ENCODE peak calls at places on chromosomes 2 and 18, in eight cellular contexts. One of them, this sample, is unnamed.

GRCh38 chr2:68878753-68879152 is 7.6 kb upstream of the BMP10 start:
- DNase-seq in HFFc6: no peak
- DNase-seq in NCI-H510A treated with DMSO at 0.1 percent for 48 hours: no peak
- DNase-seq in effector memory CD4-positive, alpha-beta T cell: no peak
- DNase-seq in GM03348: no peak
- DNase-seq in fibroblast of the conjunctiva: no peak
- DNase-seq in left lobe of liver: no peak
- DNase-seq in foreskin fibroblast: peak; percentile 6
- DNase-seq in this sample: peak; percentile 12

GRCh38 chr2:128442891-128443302 is 124.2 kb upstream of the HS6ST1 start:
- DNase-seq in fibroblast of the conjunctiva: no peak
- DNase-seq in GM03348: no peak
- DNase-seq in left lobe of liver: peak; percentile 46
- DNase-seq in effector memory CD4-positive, alpha-beta T cell: no peak
- DNase-seq in foreskin fibroblast: no peak
- DNase-seq in NCI-H510A treated with DMSO at 0.1 percent for 48 hours: no peak
- DNase-seq in HFFc6: no peak
- DNase-seq in this sample: no peak

GRCh38 chr2:181962142-181962541 is 23.5 kb upstream of the PPP1R1C start:
- DNase-seq in NCI-H510A treated with DMSO at 0.1 percent for 48 hours: no peak
- DNase-seq in foreskin fibroblast: no peak
- DNase-seq in fibroblast of the conjunctiva: no peak
- DNase-seq in HFFc6: no peak
- DNase-seq in effector memory CD4-positive, alpha-beta T cell: no peak
- DNase-seq in GM03348: no peak
- DNase-seq in left lobe of liver: no peak
- DNase-seq in this sample: no peak

GRCh38 chr2:126792993-126793392 is 105.7 kb upstream of the TEX51 start:
- DNase-seq in left lobe of liver: peak; percentile 15
- DNase-seq in effector memory CD4-positive, alpha-beta T cell: no peak
- DNase-seq in foreskin fibroblast: no peak
- DNase-seq in GM03348: no peak
- DNase-seq in NCI-H510A treated with DMSO at 0.1 percent for 48 hours: no peak
- DNase-seq in fibroblast of the conjunctiva: no peak
- DNase-seq in HFFc6: no peak
- DNase-seq in this sample: no peak

GRCh38 chr2:23478087-23478932 is 93.3 kb downstream of the KLHL29 start:
- DNase-seq in fibroblast of the conjunctiva: no peak
- DNase-seq in NCI-H510A treated with DMSO at 0.1 percent for 48 hours: peak; percentile 41
- DNase-seq in effector memory CD4-positive, alpha-beta T cell: no peak
- DNase-seq in GM03348: no peak
- DNase-seq in HFFc6: no peak
- DNase-seq in left lobe of liver: no peak
- DNase-seq in foreskin fibroblast: no peak
- DNase-seq in this sample: no peak

GRCh38 chr2:212811036-212811805 is 272.6 kb upstream of the ERBB4 start:
- DNase-seq in effector memory CD4-positive, alpha-beta T cell: no peak
- DNase-seq in NCI-H510A treated with DMSO at 0.1 percent for 48 hours: peak; percentile 11
- DNase-seq in left lobe of liver: no peak
- DNase-seq in foreskin fibroblast: no peak
- DNase-seq in HFFc6: peak; percentile 68
- DNase-seq in fibroblast of the conjunctiva: no peak
- DNase-seq in GM03348: peak; percentile 11
- DNase-seq in this sample: peak; percentile 14

GRCh38 chr2:179129574-179130238 is 79.8 kb upstream of the CCDC141 start:
- DNase-seq in fibroblast of the conjunctiva: peak; percentile 8
- DNase-seq in GM03348: peak; percentile 36
- DNase-seq in left lobe of liver: no peak
- DNase-seq in effector memory CD4-positive, alpha-beta T cell: no peak
- DNase-seq in HFFc6: peak; percentile 18
- DNase-seq in NCI-H510A treated with DMSO at 0.1 percent for 48 hours: no peak
- DNase-seq in foreskin fibroblast: peak; percentile 43
- DNase-seq in this sample: no peak

GRCh38 chr2:149451417-149452165 is 121.2 kb downstream of the LYPD6 start:
- DNase-seq in foreskin fibroblast: no peak
- DNase-seq in GM03348: no peak
- DNase-seq in NCI-H510A treated with DMSO at 0.1 percent for 48 hours: no peak
- DNase-seq in HFFc6: no peak
- DNase-seq in left lobe of liver: no peak
- DNase-seq in effector memory CD4-positive, alpha-beta T cell: no peak
- DNase-seq in fibroblast of the conjunctiva: no peak
- DNase-seq in this sample: no peak

GRCh38 chr2:176494949-176495353 is 225.7 kb downstream of the MTX2 start:
- DNase-seq in effector memory CD4-positive, alpha-beta T cell: no peak
- DNase-seq in GM03348: peak; percentile 11
- DNase-seq in NCI-H510A treated with DMSO at 0.1 percent for 48 hours: no peak
- DNase-seq in left lobe of liver: no peak
- DNase-seq in foreskin fibroblast: peak; percentile 9
- DNase-seq in fibroblast of the conjunctiva: no peak
- DNase-seq in HFFc6: no peak
- DNase-seq in this sample: no peak

GRCh38 chr2:60719331-60719730 is 36.7 kb upstream of the PAPOLG start:
- DNase-seq in foreskin fibroblast: no peak
- DNase-seq in GM03348: no peak
- DNase-seq in left lobe of liver: no peak
- DNase-seq in effector memory CD4-positive, alpha-beta T cell: no peak
- DNase-seq in NCI-H510A treated with DMSO at 0.1 percent for 48 hours: no peak
- DNase-seq in fibroblast of the conjunctiva: no peak
- DNase-seq in HFFc6: no peak
- DNase-seq in this sample: no peak

GRCh38 chr18:7946724-7947377 is 379.7 kb downstream of the PTPRM start:
- DNase-seq in foreskin fibroblast: peak; percentile 90
- DNase-seq in HFFc6: peak; percentile 78
- DNase-seq in left lobe of liver: no peak
- DNase-seq in effector memory CD4-positive, alpha-beta T cell: no peak
- DNase-seq in GM03348: peak; percentile 67
- DNase-seq in NCI-H510A treated with DMSO at 0.1 percent for 48 hours: peak; percentile 52
- DNase-seq in fibroblast of the conjunctiva: peak; percentile 77
- DNase-seq in this sample: peak; percentile 88

GRCh38 chr2:199329024-199329423 is 128.7 kb downstream of the SATB2 start:
- DNase-seq in NCI-H510A treated with DMSO at 0.1 percent for 48 hours: no peak
- DNase-seq in effector memory CD4-positive, alpha-beta T cell: no peak
- DNase-seq in left lobe of liver: no peak
- DNase-seq in foreskin fibroblast: no peak
- DNase-seq in HFFc6: no peak
- DNase-seq in GM03348: no peak
- DNase-seq in fibroblast of the conjunctiva: no peak
- DNase-seq in this sample: no peak

GRCh38 chr18:58565021-58565420 is 63.9 kb downstream of the ALPK2 start:
- DNase-seq in foreskin fibroblast: no peak
- DNase-seq in NCI-H510A treated with DMSO at 0.1 percent for 48 hours: no peak
- DNase-seq in fibroblast of the conjunctiva: no peak
- DNase-seq in HFFc6: no peak
- DNase-seq in effector memory CD4-positive, alpha-beta T cell: no peak
- DNase-seq in GM03348: no peak
- DNase-seq in left lobe of liver: no peak
- DNase-seq in this sample: peak; percentile 31

GRCh38 chr2:24052951-24053350 is 3.4 kb downstream of the FKBP1B start:
- DNase-seq in GM03348: no peak
- DNase-seq in HFFc6: no peak
- DNase-seq in fibroblast of the conjunctiva: no peak
- DNase-seq in left lobe of liver: no peak
- DNase-seq in foreskin fibroblast: no peak
- DNase-seq in effector memory CD4-positive, alpha-beta T cell: no peak
- DNase-seq in NCI-H510A treated with DMSO at 0.1 percent for 48 hours: no peak
- DNase-seq in this sample: no peak

GRCh38 chr2:100780203-100781008 is 39.5 kb upstream of the NPAS2 start:
- DNase-seq in HFFc6: no peak
- DNase-seq in foreskin fibroblast: peak; percentile 60
- DNase-seq in NCI-H510A treated with DMSO at 0.1 percent for 48 hours: no peak
- DNase-seq in effector memory CD4-positive, alpha-beta T cell: no peak
- DNase-seq in left lobe of liver: peak; percentile 62
- DNase-seq in GM03348: no peak
- DNase-seq in fibroblast of the conjunctiva: no peak
- DNase-seq in this sample: peak; percentile 62

GRCh38 chr18:4125246-4125938 is 329.7 kb downstream of the DLGAP1 start:
- DNase-seq in HFFc6: no peak
- DNase-seq in effector memory CD4-positive, alpha-beta T cell: no peak
- DNase-seq in GM03348: peak; percentile 50
- DNase-seq in left lobe of liver: no peak
- DNase-seq in NCI-H510A treated with DMSO at 0.1 percent for 48 hours: no peak
- DNase-seq in foreskin fibroblast: no peak
- DNase-seq in fibroblast of the conjunctiva: peak; percentile 82
- DNase-seq in this sample: peak; percentile 7

GRCh38 chr2:171272039-171272438 is 111.3 kb upstream of the TLK1 start:
- DNase-seq in foreskin fibroblast: peak; percentile 94
- DNase-seq in fibroblast of the conjunctiva: peak; percentile 83
- DNase-seq in effector memory CD4-positive, alpha-beta T cell: no peak
- DNase-seq in GM03348: peak; percentile 86
- DNase-seq in left lobe of liver: no peak
- DNase-seq in HFFc6: peak; percentile 88
- DNase-seq in NCI-H510A treated with DMSO at 0.1 percent for 48 hours: peak; percentile 14
- DNase-seq in this sample: peak; percentile 92

GRCh38 chr2:26978061-26978596 is 7.7 kb downstream of the MAPRE3 start:
- DNase-seq in left lobe of liver: peak; percentile 87
- DNase-seq in HFFc6: peak; percentile 16
- DNase-seq in NCI-H510A treated with DMSO at 0.1 percent for 48 hours: peak; percentile 59
- DNase-seq in foreskin fibroblast: no peak
- DNase-seq in fibroblast of the conjunctiva: no peak
- DNase-seq in GM03348: no peak
- DNase-seq in effector memory CD4-positive, alpha-beta T cell: no peak
- DNase-seq in this sample: peak; percentile 53

GRCh38 chr2:233764761-233765160 is 4.7 kb downstream of the UGT1A1 start:
- DNase-seq in left lobe of liver: peak; percentile 60
- DNase-seq in HFFc6: no peak
- DNase-seq in foreskin fibroblast: no peak
- DNase-seq in effector memory CD4-positive, alpha-beta T cell: no peak
- DNase-seq in GM03348: no peak
- DNase-seq in NCI-H510A treated with DMSO at 0.1 percent for 48 hours: no peak
- DNase-seq in fibroblast of the conjunctiva: no peak
- DNase-seq in this sample: peak; percentile 26

GRCh38 chr18:2981212-2981728 is 31.7 kb downstream of the LPIN2 start:
- DNase-seq in NCI-H510A treated with DMSO at 0.1 percent for 48 hours: no peak
- DNase-seq in foreskin fibroblast: peak; percentile 93
- DNase-seq in left lobe of liver: no peak
- DNase-seq in HFFc6: peak; percentile 89
- DNase-seq in GM03348: peak; percentile 44
- DNase-seq in effector memory CD4-positive, alpha-beta T cell: no peak
- DNase-seq in fibroblast of the conjunctiva: peak; percentile 87
- DNase-seq in this sample: peak; percentile 75

GRCh38 chr2:172985139-172985874 is 90.3 kb upstream of the MAP3K20 start:
- DNase-seq in foreskin fibroblast: peak; percentile 59
- DNase-seq in left lobe of liver: peak; percentile 73
- DNase-seq in NCI-H510A treated with DMSO at 0.1 percent for 48 hours: no peak
- DNase-seq in fibroblast of the conjunctiva: no peak
- DNase-seq in effector memory CD4-positive, alpha-beta T cell: no peak
- DNase-seq in GM03348: peak; percentile 55
- DNase-seq in HFFc6: peak; percentile 54
- DNase-seq in this sample: peak; percentile 72

GRCh38 chr18:49561377-49562193 is at the start of gene LIPG:
- DNase-seq in foreskin fibroblast: peak; percentile 73
- DNase-seq in fibroblast of the conjunctiva: no peak
- DNase-seq in GM03348: peak; percentile 70
- DNase-seq in HFFc6: no peak
- DNase-seq in NCI-H510A treated with DMSO at 0.1 percent for 48 hours: peak; percentile 71
- DNase-seq in left lobe of liver: peak; percentile 90
- DNase-seq in effector memory CD4-positive, alpha-beta T cell: peak; percentile 10
- DNase-seq in this sample: no peak

GRCh38 chr18:34039194-34039593 is 185.5 kb downstream of the NOL4 start:
- DNase-seq in foreskin fibroblast: peak; percentile 2
- DNase-seq in effector memory CD4-positive, alpha-beta T cell: no peak
- DNase-seq in NCI-H510A treated with DMSO at 0.1 percent for 48 hours: no peak
- DNase-seq in left lobe of liver: no peak
- DNase-seq in GM03348: no peak
- DNase-seq in HFFc6: no peak
- DNase-seq in fibroblast of the conjunctiva: no peak
- DNase-seq in this sample: no peak